ENCODE peak calls at places on chromosomes 11 and 22, in seven cellular contexts. S, X, Z, Q, G, O and P are unnamed samples.

GRCh38 chr22:33325232-33326004 is 267.2 kb upstream of the SYN3 start:
- DNase-seq in X (no peak), S (no peak), O (no peak), G (no peak), Q (no peak), Z (no peak), P (no peak)

GRCh38 chr22:28978863-28979799 is 82.5 kb downstream of the C22orf31 start:
- DNase-seq in Q (peak), O (no peak), G (no peak), Z (no peak), S (no peak), X (no peak), P (no peak)

GRCh38 chr11:10606536-10607208 is 38.2 kb upstream of the LYVE1 start:
- DNase-seq in G (no peak), S (no peak), X (peak), Z (peak), Q (peak), O (no peak), P (peak)

GRCh38 chr11:68009391-68010000 is 631 bp upstream of the ALDH3B1 start:
- DNase-seq in Q (peak), Z (peak), G (no peak), X (peak), O (no peak), S (no peak), P (peak)

GRCh38 chr22:25835348-25835747 is 93.4 kb downstream of the MYO18B start:
- DNase-seq in G (no peak), O (no peak), X (no peak), Z (no peak), S (no peak), Q (no peak), P (no peak)

GRCh38 chr11:67384851-67385366 is 6.9 kb upstream of the RAD9A start:
- DNase-seq in G (no peak), S (no peak), O (no peak), X (peak), Q (peak), Z (peak), P (no peak)

GRCh38 chr22:37862570-37863325 is 13.5 kb downstream of the EIF3L start:
- DNase-seq in Q (peak), X (no peak), O (no peak), Z (no peak), S (no peak), G (no peak), P (peak)

GRCh38 chr22:22450343-22450839 is 58.2 kb downstream of the ZNF280B start:
- DNase-seq in Z (no peak), O (no peak), G (no peak), S (no peak), X (no peak), Q (peak), P (no peak)

GRCh38 chr11:113203332-113203731 is 111.1 kb upstream of the TTC12 start:
- DNase-seq in Z (no peak), S (no peak), G (no peak), O (no peak), Q (no peak), X (no peak), P (no peak)